ENCODE peak calls at places on chromosomes 7 and 10, in ten cellular contexts. H, O, E, U, T, Y, K, A, G and R are unnamed samples.

GRCh38 chr10:95445223-95445836 is 115.8 kb downstream of the SORBS1 start:
- DNase-seq in H (peak), O (peak), E (no peak), U (peak), T (peak), Y (no peak), K (peak), A (peak), G (peak), R (peak)

GRCh38 chr10:93947055-93947454 is 46.7 kb upstream of the PLCE1 start:
- DNase-seq in H (no peak), O (peak), E (no peak), U (peak), T (peak), Y (peak), K (no peak), A (peak), G (peak), R (no peak)

GRCh38 chr10:18140957-18141888 is 999 bp downstream of the CACNB2 start:
- DNase-seq in H (no peak), O (peak), E (no peak), U (peak), T (no peak), Y (peak), K (no peak), A (no peak), G (peak), R (peak)

GRCh38 chr7:31059551-31059950 is 7.4 kb downstream of the ADCYAP1R1 start:
- DNase-seq in H (no peak), O (no peak), E (no peak), U (no peak), T (no peak), Y (peak), K (no peak), A (no peak), G (no peak), R (peak)

GRCh38 chr10:52883996-52884871 is 111.7 kb upstream of the MBL2 start:
- DNase-seq in H (peak), O (peak), E (peak), U (peak), T (no peak), Y (peak), K (peak), A (peak), G (peak), R (no peak)

GRCh38 chr7:35749548-35749947 is 51.3 kb upstream of the SEPTIN7 start:
- DNase-seq in H (no peak), O (peak), E (no peak), U (no peak), T (no peak), Y (no peak), K (no peak), A (no peak), G (no peak), R (peak)

GRCh38 chr7:137828456-137828855 is 18.3 kb downstream of the DGKI start:
- DNase-seq in H (no peak), O (no peak), E (no peak), U (no peak), T (no peak), Y (no peak), K (no peak), A (no peak), G (no peak), R (no peak)

GRCh38 chr7:126210707-126211106 is 1042.0 kb downstream of the GRM8 start:
- DNase-seq in H (no peak), O (no peak), E (no peak), U (peak), T (no peak), Y (no peak), K (no peak), A (no peak), G (no peak), R (no peak)

GRCh38 chr10:76036410-76036940 is 605.1 kb downstream of the LRMDA start:
- DNase-seq in H (peak), O (peak), E (no peak), U (peak), T (peak), Y (peak), K (peak), A (peak), G (peak), R (peak)

DNA sequence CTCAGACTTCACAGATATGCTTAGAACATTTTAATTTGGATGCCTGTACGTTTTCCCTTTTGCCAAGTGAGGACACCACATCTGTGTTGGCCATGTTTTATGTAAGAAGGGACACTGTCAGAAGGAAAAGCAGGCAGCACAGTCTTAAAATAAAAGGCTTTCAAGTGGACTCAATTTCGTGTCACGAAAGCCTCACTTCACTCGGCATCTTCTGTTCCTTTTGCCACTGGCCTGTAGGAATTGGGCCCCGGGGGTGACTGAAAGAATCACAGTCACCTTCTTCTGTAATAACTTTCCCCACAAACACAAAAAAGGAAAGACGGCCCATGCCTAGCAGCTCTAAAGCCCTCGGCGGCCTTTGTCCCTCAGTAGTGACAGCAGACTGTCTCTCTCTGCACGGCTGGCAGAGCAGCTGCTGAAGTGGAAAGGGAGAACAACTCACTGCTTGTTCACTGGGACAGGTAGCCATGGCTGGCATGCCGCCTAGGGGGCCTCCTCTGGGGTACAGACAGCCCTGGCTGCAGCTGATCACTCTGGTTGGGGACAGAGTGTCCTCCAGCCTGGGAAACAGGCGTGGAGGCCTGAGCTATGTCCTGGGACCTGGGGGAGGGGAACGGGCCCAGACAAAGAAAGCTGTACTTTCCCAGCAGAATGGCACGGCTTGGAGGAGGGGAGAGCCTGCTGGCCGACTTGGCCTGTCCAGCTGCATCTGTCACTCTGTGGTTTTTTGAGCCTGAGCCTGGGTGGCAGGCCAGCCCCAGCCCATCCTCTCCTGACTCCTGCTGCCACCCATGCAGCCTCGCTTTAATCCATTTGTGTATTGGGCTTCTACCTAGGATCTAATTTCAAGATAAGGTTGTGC is 4.4 kb downstream of the RASSF4 start:
- DNase-seq in H (peak), O (peak), E (no peak), U (no peak), T (peak), Y (peak), K (no peak), A (no peak), G (peak), R (peak)
- H3K4me3 ChIP-seq in H (no peak), O (no peak), E (no peak), U (no peak), T (peak), Y (peak), K (no peak), A (no peak), G (no peak), R (peak)

GRCh38 chr7:4684826-4685225 is 2.7 kb downstream of the FOXK1 start:
- DNase-seq in H (no peak), O (no peak), E (no peak), U (no peak), T (no peak), Y (no peak), K (no peak), A (no peak), G (no peak), R (no peak)
- H3K4me3 ChIP-seq in H (peak), O (no peak), E (peak), U (peak), T (peak), Y (no peak), K (peak), A (no peak), G (peak), R (peak)

DNA sequence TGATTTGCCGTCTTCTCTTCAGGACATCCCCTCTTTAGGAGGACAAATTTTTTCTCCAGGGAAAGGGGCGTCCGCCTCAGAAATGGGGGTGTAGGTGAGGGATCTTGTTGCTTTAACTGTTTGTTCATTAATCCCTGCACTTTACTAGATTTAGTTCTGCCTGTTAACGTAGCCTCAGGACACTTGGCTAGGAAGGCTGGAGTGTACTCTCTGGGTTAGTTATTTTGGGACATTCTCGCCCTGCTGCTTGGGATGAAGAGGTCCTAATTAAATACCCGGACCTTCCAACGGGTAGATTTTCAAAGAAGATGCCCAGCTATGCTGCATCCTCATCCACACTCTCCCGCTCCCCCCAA is 552 bp upstream of the ZNF365 start:
- DNase-seq in H (no peak), O (no peak), E (no peak), U (no peak), T (no peak), Y (no peak), K (no peak), A (no peak), G (no peak), R (no peak)
- H3K4me3 ChIP-seq in H (peak), O (peak), E (peak), U (peak), T (peak), Y (peak), K (peak), A (peak), G (peak), R (peak)

GRCh38 chr7:45157653-45158401 is at the start of gene RAMP3:
- DNase-seq in H (no peak), O (no peak), E (no peak), U (no peak), T (peak), Y (peak), K (no peak), A (no peak), G (no peak), R (peak)
- H3K4me3 ChIP-seq in H (peak), O (no peak), E (no peak), U (no peak), T (peak), Y (peak), K (peak), A (no peak), G (no peak), R (peak)

DNA sequence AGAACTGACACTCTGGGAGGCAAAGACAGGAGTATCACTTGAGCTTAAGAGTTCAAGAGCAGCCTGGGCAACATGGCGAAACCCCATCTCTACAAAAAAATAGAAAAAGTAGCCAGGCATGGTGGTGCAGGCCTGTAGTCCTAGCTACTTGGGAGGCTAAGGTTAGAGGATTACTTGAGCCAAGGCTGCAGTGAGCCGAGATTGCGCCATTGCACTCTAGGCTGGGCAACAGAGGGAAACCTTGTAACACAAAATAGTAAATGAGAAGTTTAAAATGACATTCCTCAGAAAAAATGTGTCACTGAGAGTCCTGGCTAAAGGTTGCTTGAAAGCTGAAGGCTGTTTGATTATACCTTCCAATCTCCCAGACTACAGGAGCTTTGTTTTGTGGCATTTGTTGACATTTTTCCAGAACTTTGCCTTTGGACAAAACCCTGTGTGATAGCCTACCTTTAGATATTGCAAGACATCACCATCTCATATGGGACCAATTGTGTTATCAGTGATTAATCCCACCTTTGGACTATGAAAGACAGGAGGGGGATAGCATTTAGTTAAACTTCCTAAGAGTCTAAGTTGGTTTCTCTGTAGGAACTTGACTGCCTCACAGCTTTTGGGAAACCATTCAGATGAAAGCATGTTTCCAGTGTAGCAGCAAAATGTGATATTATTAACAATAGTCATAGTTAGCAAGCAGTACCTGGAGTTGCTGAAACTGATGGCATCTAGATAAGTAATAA is 5.3 kb downstream of the TNKS2 start:
- DNase-seq in H (no peak), O (no peak), E (no peak), U (no peak), T (no peak), Y (no peak), K (no peak), A (no peak), G (no peak), R (no peak)
- H3K4me3 ChIP-seq in H (no peak), O (no peak), E (no peak), U (no peak), T (peak), Y (no peak), K (no peak), A (no peak), G (no peak), R (no peak)

GRCh38 chr7:80488851-80489370 is 23.0 kb downstream of the GNAT3 start:
- DNase-seq in H (no peak), O (no peak), E (no peak), U (no peak), T (no peak), Y (no peak), K (no peak), A (no peak), G (no peak), R (no peak)

GRCh38 chr7:80493121-80493849 is 18.6 kb downstream of the GNAT3 start:
- DNase-seq in H (no peak), O (no peak), E (no peak), U (no peak), T (no peak), Y (no peak), K (no peak), A (no peak), G (no peak), R (no peak)

GRCh38 chr7:80485721-80486120 is 26.1 kb downstream of the GNAT3 start:
- DNase-seq in H (no peak), O (no peak), E (no peak), U (peak), T (no peak), Y (no peak), K (no peak), A (no peak), G (no peak), R (no peak)

GRCh38 chr7:80491462-80491861 is 20.4 kb downstream of the GNAT3 start:
- DNase-seq in H (no peak), O (no peak), E (no peak), U (no peak), T (no peak), Y (no peak), K (no peak), A (no peak), G (no peak), R (no peak)

DNA sequence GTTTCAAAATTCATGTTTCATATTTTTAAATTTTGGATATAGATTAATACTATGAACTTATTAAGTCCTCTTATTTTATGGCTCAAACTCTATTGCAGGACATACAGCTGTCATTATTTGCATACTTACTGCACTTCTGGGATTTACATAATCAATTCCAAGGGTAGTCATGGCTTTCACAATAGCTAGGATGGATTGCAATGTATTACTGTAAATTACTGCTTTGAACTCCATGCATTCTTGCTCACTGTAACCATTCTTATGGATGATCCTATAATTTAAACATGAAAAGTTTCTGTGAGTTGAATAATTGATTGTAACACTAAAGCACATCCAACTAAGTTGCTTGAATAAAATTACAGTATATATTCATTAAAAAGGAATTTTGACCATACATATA is 23.5 kb downstream of the GNAT3 start:
- DNase-seq in H (no peak), O (no peak), E (no peak), U (peak), T (no peak), Y (no peak), K (no peak), A (no peak), G (no peak), R (no peak)
- H3K4me3 ChIP-seq in H (no peak), O (no peak), E (no peak), U (no peak), T (no peak), Y (no peak), K (no peak), A (no peak), G (no peak), R (no peak)

GRCh38 chr10:101111547-101111946 is 19.6 kb upstream of the TLX1 start:
- DNase-seq in H (no peak), O (no peak), E (no peak), U (no peak), T (no peak), Y (no peak), K (no peak), A (no peak), G (no peak), R (no peak)
- H3K4me3 ChIP-seq in H (no peak), O (no peak), E (no peak), U (no peak), T (no peak), Y (no peak), K (no peak), A (no peak), G (no peak), R (no peak)

GRCh38 chr10:90746829-90747228 is 111.0 kb downstream of the HTR7 start:
- DNase-seq in H (no peak), O (no peak), E (no peak), U (peak), T (no peak), Y (no peak), K (no peak), A (no peak), G (no peak), R (no peak)

GRCh38 chr10:90743291-90743690 is 114.5 kb downstream of the HTR7 start:
- DNase-seq in H (no peak), O (no peak), E (no peak), U (no peak), T (no peak), Y (no peak), K (no peak), A (peak), G (peak), R (no peak)

GRCh38 chr10:90742189-90742588 is 115.7 kb downstream of the HTR7 start:
- DNase-seq in H (no peak), O (peak), E (no peak), U (peak), T (no peak), Y (no peak), K (no peak), A (peak), G (peak), R (no peak)

GRCh38 chr10:90740265-90740664 is 117.6 kb downstream of the HTR7 start:
- DNase-seq in H (no peak), O (no peak), E (no peak), U (no peak), T (no peak), Y (no peak), K (no peak), A (no peak), G (no peak), R (no peak)

DNA sequence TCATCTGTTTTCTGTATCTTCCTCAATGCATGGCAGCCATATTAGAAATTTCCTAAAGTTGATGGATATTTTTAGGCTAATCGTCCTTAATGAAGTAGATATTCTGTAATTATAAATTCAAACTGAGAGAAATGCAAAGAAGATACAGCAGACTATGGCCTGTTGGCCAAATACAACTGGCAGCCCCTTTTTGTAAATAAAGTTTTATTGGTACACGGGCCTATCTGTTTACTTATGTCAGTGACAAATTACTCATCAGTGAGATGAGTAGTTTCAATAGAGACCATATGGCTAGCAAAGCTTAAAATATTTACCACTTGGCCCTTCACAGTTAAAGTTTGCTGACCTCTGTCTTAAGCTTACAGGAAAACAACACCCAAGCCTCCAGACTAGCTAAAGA is 112.3 kb downstream of the HTR7 start:
- DNase-seq in H (no peak), O (peak), E (no peak), U (no peak), T (no peak), Y (no peak), K (no peak), A (no peak), G (no peak), R (no peak)
- H3K4me3 ChIP-seq in H (no peak), O (no peak), E (no peak), U (no peak), T (no peak), Y (no peak), K (no peak), A (no peak), G (no peak), R (no peak)

GRCh38 chr10:85228726-85229125 is 900.3 kb downstream of the CCSER2 start:
- DNase-seq in H (no peak), O (no peak), E (no peak), U (no peak), T (no peak), Y (no peak), K (no peak), A (no peak), G (no peak), R (no peak)

GRCh38 chr10:85235258-85235657 is 906.9 kb downstream of the CCSER2 start:
- DNase-seq in H (no peak), O (no peak), E (no peak), U (no peak), T (no peak), Y (no peak), K (no peak), A (no peak), G (no peak), R (no peak)

DNA sequence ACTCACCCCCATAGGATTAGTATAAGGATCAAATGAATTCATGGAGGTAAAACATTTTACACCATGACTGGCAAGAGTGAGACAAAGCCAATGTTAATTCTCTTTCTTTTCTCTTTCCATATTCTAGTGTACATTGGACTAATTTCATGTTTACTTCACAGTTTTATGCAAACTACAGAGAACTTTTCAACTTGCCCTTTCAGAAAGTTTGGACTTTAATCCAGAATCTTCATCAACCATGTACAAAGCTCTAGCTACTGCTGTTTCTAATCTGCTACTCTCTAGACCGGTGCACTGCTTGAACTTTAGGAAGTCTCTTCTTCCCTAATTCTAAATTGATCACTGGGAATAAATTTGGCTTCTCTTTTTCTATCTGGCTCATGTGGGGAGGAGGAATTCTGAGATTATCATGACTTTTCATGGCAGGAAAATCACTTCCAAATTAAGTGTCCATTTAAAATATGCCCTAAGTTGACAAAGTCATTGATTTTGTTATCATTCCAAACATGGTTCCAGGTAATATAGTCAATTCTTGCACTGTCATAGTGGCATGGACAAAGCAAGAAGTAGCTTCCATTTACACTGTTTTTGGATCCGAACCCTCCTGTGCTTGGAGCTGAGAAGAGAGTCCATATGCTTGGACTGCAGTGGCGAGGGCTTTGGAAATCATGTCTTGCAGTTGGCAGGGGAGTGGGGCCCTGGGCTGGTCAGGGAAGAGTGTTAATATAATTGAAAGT is 903.3 kb downstream of the CCSER2 start:
- DNase-seq in H (no peak), O (no peak), E (no peak), U (no peak), T (no peak), Y (no peak), K (no peak), A (no peak), G (no peak), R (no peak)
- H3K4me3 ChIP-seq in H (no peak), O (no peak), E (no peak), U (no peak), T (no peak), Y (no peak), K (no peak), A (no peak), G (no peak), R (no peak)